ENCODE peak calls at places on chromosomes 6 and 20, in four cellular contexts. One of them, this sample, is unnamed. For H3K4me1, the result is how much of the 10 kb centered on the place peaks cover.

GRCh38 chr6:57265755-57266221 is 43.7 kb upstream of the RAB23 start:
- DNase-seq in cardiac muscle cell: peak
- DNase-seq in HepG2: no peak
- DNase-seq in endodermal cell: no peak
- DNase-seq in this sample: no peak

GRCh38 chr6:31294056-31294455 is 22.2 kb upstream of the HLA-C start:
- DNase-seq in HepG2: no peak
- DNase-seq in endodermal cell: no peak
- DNase-seq in cardiac muscle cell: no peak
- DNase-seq in this sample: no peak

GRCh38 chr6:165704001-165704748 is 41.1 kb upstream of the PDE10A start:
- DNase-seq in HepG2: no peak
- DNase-seq in cardiac muscle cell: peak
- DNase-seq in endodermal cell: peak
- DNase-seq in this sample: no peak

GRCh38 chr20:43361526-43361925 is 96.2 kb upstream of the SRSF6 start:
- DNase-seq in HepG2: no peak
- DNase-seq in cardiac muscle cell: no peak
- DNase-seq in endodermal cell: no peak
- DNase-seq in this sample: no peak

GRCh38 chr20:21570285-21570992 is 56.6 kb upstream of the NKX2-2 start:
- DNase-seq in HepG2: no peak
- DNase-seq in endodermal cell: no peak
- DNase-seq in cardiac muscle cell: no peak
- DNase-seq in this sample: no peak

GRCh38 chr6:99780556-99780885 is 173.9 kb downstream of the PRDM13 start:
- DNase-seq in endodermal cell: no peak
- DNase-seq in HepG2: no peak
- DNase-seq in cardiac muscle cell: no peak
- DNase-seq in this sample: no peak

GRCh38 chr6:159959165-159959975 is 9.5 kb upstream of the IGF2R start:
- DNase-seq in HepG2: no peak
- DNase-seq in endodermal cell: no peak
- DNase-seq in cardiac muscle cell: no peak
- DNase-seq in this sample: no peak

GRCh38 chr6:41066867-41067304 is 5.3 kb downstream of the OARD1 start:
- DNase-seq in cardiac muscle cell: peak
- DNase-seq in HepG2: peak
- DNase-seq in endodermal cell: peak
- DNase-seq in this sample: peak

GRCh38 chr20:9353180-9353915 is 161.0 kb upstream of the LAMP5 start:
- DNase-seq in cardiac muscle cell: no peak
- DNase-seq in HepG2: no peak
- DNase-seq in endodermal cell: no peak
- DNase-seq in this sample: no peak

GRCh38 chr20:3652646-3653596 is 10.3 kb downstream of the GFRA4 start:
- DNase-seq in cardiac muscle cell: no peak
- DNase-seq in endodermal cell: no peak
- DNase-seq in HepG2: no peak
- DNase-seq in this sample: no peak

GRCh38 chr6:159978291-159979135 is 9.6 kb downstream of the IGF2R start:
- DNase-seq in HepG2: no peak
- DNase-seq in endodermal cell: peak
- DNase-seq in cardiac muscle cell: no peak
- DNase-seq in this sample: no peak

GRCh38 chr20:37695684-37696342 is 2.0 kb downstream of the CTNNBL1 start:
- DNase-seq in endodermal cell: no peak
- DNase-seq in HepG2: no peak
- DNase-seq in cardiac muscle cell: no peak
- DNase-seq in this sample: no peak

GRCh38 chr6:34447915-34448314 is 18.0 kb upstream of the PACSIN1 start:
- DNase-seq in cardiac muscle cell: no peak
- DNase-seq in endodermal cell: peak
- DNase-seq in HepG2: no peak
- DNase-seq in this sample: no peak

GRCh38 chr6:44473393-44473792 is 85.9 kb downstream of the CDC5L start:
- DNase-seq in cardiac muscle cell: no peak
- DNase-seq in endodermal cell: peak
- DNase-seq in HepG2: no peak
- DNase-seq in this sample: no peak

DNA sequence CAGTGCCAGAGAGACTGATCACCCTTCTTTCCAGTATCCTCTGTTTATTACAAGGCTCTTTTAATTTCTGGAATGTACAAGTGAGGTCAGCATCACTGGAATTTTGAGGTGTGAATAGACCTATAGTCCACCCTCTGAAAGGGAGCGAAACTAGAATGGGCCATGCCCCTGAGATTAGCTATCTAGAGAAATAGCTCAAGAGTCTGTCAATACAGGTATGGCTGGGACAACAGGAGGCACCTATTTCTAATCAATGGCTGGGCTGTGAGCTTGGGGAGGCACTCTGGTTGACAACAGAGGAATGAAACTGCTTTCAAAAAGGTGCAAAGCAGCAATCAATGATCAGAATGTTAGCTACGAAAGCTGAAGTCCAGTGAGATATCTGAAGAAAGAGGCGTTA is 17.3 kb upstream of the CITED2 start:
- DNase-seq in cardiac muscle cell: no peak
- DNase-seq in HepG2: no peak
- DNase-seq in endodermal cell: no peak
- DNase-seq in this sample: no peak
- H3K4me1 ChIP-seq in cardiac muscle cell: under half
- H3K4me1 ChIP-seq in HepG2: half or more
- H3K4me1 ChIP-seq in endodermal cell: under half
- H3K4me1 ChIP-seq in this sample: under half

DNA sequence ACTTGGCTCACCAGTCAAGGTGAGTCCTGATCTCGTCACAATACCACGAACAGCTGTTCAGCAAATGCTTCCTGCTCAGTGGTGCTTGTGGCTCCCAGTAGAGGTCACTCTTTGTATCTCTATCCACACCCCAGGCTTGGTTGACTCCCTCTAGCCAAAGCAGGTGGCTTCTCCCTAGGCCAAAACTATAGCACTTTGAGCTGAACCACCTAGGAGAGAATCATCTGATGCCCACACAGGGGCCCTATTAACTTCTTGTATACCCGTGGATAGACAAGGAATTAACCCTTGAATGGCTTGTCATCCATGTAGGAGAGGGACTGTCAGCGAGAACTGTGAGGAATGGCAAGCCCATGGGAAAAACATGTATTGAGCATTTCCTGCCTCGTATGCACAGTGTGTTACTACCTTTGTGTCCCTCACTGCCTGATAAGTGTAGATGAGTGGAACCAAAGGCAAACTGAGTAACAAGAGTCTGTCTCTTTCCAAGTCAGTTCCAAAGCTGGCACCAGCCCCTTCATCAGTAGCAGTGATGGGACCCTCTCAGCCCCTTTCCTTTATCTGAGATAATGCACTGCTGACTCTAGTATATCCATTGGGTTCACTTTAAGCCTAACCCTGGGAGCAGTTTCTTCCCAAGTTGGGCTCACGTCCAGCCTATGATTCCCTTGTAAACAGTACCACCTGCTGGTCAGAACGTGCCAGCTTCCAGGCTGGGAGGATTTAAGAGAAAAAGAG is 42.5 kb downstream of the EIF2S2 start:
- DNase-seq in endodermal cell: peak
- DNase-seq in cardiac muscle cell: peak
- DNase-seq in HepG2: peak
- DNase-seq in this sample: peak
- H3K27ac ChIP-seq in endodermal cell: no peak
- H3K27ac ChIP-seq in cardiac muscle cell: peak
- H3K27ac ChIP-seq in HepG2: no peak
- H3K27ac ChIP-seq in this sample: peak

GRCh38 chr20:45368221-45368980 is 5.4 kb downstream of the SYS1 start:
- DNase-seq in HepG2: no peak
- DNase-seq in cardiac muscle cell: no peak
- DNase-seq in endodermal cell: no peak
- DNase-seq in this sample: no peak
- H3K4me3 ChIP-seq in HepG2: no peak
- H3K4me3 ChIP-seq in cardiac muscle cell: no peak
- H3K4me3 ChIP-seq in endodermal cell: no peak
- H3K4me3 ChIP-seq in this sample: no peak

GRCh38 chr6:45584127-45584526 is 206.4 kb upstream of the SUPT3H start:
- DNase-seq in cardiac muscle cell: no peak
- DNase-seq in HepG2: no peak
- DNase-seq in endodermal cell: no peak
- DNase-seq in this sample: no peak
- H3K4me1 ChIP-seq in cardiac muscle cell: under half
- H3K4me1 ChIP-seq in HepG2: under half
- H3K4me1 ChIP-seq in endodermal cell: under half
- H3K4me1 ChIP-seq in this sample: under half

DNA sequence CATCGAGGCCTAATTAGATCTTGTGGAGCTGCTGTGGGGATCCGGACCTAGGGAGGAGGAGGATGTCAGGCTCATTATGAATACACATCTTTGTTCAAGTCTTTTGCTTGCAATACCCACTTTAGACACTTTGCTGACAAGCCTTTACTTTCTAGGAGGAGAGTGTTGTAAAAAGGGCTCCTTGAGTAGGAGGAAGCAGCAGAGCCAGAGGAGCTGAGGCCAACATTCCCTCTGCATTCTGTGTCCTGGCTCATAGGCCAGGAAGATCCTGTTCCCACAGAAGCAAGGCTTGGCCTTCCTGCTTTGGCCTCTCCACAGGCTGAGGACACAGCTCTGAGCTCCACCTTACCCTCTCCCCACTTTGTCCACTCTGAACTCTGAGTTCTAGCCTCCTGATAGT is 67.1 kb downstream of the TPD52L1 start:
- DNase-seq in HepG2: no peak
- DNase-seq in endodermal cell: no peak
- DNase-seq in cardiac muscle cell: peak
- DNase-seq in this sample: no peak
- H3K27ac ChIP-seq in HepG2: no peak
- H3K27ac ChIP-seq in endodermal cell: no peak
- H3K27ac ChIP-seq in cardiac muscle cell: no peak
- H3K27ac ChIP-seq in this sample: no peak

GRCh38 chr6:170293881-170294755 is 3.2 kb upstream of the DLL1 start:
- DNase-seq in endodermal cell: no peak
- DNase-seq in cardiac muscle cell: no peak
- DNase-seq in HepG2: no peak
- DNase-seq in this sample: no peak

GRCh38 chr6:170292111-170292777 is 1.4 kb upstream of the DLL1 start:
- DNase-seq in HepG2: no peak
- DNase-seq in endodermal cell: peak
- DNase-seq in cardiac muscle cell: no peak
- DNase-seq in this sample: no peak

GRCh38 chr6:170291271-170292110 is 613 bp upstream of the DLL1 start:
- DNase-seq in HepG2: no peak
- DNase-seq in endodermal cell: peak
- DNase-seq in cardiac muscle cell: no peak
- DNase-seq in this sample: no peak

GRCh38 chr6:170293411-170293844 is 2.5 kb upstream of the DLL1 start:
- DNase-seq in cardiac muscle cell: no peak
- DNase-seq in HepG2: no peak
- DNase-seq in endodermal cell: no peak
- DNase-seq in this sample: no peak

DNA sequence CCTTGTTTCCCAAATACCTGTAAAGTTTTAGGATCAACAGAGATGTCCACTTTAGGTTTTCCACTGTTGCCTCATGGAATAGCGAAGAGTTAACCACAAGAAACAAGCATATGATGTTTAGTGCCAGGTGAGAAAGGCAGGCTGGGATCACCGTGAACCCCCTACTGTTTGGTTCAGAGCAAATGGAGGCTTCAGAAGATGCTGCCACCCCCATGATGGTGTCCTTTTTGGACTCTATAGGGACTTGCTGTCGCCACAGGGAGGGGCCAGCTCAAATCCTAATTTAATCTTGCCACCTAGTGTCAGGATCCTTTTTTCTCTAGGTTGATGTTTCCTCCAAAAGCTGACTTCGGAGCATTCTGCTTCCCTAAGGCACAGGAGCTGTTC is 1.9 kb upstream of the DLL1 start:
- DNase-seq in cardiac muscle cell: no peak
- DNase-seq in HepG2: no peak
- DNase-seq in endodermal cell: no peak
- DNase-seq in this sample: no peak
- H3K4me3 ChIP-seq in cardiac muscle cell: no peak
- H3K4me3 ChIP-seq in HepG2: no peak
- H3K4me3 ChIP-seq in endodermal cell: no peak
- H3K4me3 ChIP-seq in this sample: no peak

GRCh38 chr20:31710423-31711250 is 12.0 kb downstream of the BCL2L1 start:
- DNase-seq in endodermal cell: no peak
- DNase-seq in cardiac muscle cell: no peak
- DNase-seq in HepG2: no peak
- DNase-seq in this sample: peak
- H3K4me1 ChIP-seq in endodermal cell: under half
- H3K4me1 ChIP-seq in cardiac muscle cell: under half
- H3K4me1 ChIP-seq in HepG2: half or more
- H3K4me1 ChIP-seq in this sample: half or more

GRCh38 chr6:74534485-74535211 is 671.2 kb downstream of the COL12A1 start:
- DNase-seq in endodermal cell: no peak
- DNase-seq in cardiac muscle cell: peak
- DNase-seq in HepG2: peak
- DNase-seq in this sample: no peak
- H3K27ac ChIP-seq in endodermal cell: no peak
- H3K27ac ChIP-seq in cardiac muscle cell: no peak
- H3K27ac ChIP-seq in HepG2: peak
- H3K27ac ChIP-seq in this sample: peak

DNA sequence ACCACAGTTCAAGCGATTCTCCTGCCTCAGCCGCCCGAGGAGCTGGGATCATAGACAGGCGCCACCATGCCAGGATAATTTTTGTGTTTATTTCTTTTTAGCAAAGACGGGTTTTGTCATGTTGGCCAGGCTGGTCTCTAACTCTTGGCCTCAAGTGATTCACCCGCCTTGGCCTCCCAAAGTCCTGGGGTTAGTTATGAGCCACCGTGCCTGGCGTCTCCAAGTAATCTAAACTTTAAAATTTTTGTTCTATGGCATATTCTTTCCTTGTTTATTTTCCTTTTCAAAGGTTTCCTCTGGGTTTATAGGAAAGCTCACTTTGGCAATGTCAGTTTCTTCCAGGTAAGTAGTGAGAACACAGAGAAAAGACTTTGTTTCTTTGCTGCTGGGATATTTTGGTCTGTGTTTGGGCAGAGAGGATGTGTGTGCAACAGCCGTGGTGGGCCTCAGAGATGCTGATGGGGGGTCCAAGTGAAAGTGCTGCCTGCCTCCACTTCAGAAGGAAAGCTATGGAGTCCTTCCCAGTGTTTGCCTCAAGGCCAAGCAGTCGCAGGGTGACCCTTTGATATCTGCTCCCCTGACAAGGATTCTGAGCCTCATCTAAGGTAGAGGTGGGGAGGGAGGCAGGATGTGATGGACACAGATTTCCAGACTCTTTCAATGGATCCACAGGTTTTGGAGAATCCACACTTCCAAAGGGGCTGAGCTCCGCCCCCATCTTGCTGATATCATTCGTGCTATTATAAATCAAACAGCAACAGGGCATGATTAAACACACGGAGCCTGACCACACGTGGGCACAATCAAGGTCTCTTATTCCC is 2.3 kb downstream of the LRP11 start:
- DNase-seq in cardiac muscle cell: no peak
- DNase-seq in endodermal cell: no peak
- DNase-seq in HepG2: no peak
- DNase-seq in this sample: no peak
- H3K4me3 ChIP-seq in cardiac muscle cell: no peak
- H3K4me3 ChIP-seq in endodermal cell: no peak
- H3K4me3 ChIP-seq in HepG2: peak
- H3K4me3 ChIP-seq in this sample: no peak

This sample was measured in pancreas.